ENCODE peak calls at places on chromosomes 4 and X, in six cellular contexts. V, X, P, D, A and I are unnamed samples.

GRCh38 chr4:186701788-186702187 is 21.9 kb downstream of the FAT1 start:
- DNase-seq in X (no peak), D (no peak), V (no peak), P (no peak), A (no peak), I (no peak)

GRCh38 chr4:1234296-1234695 is 14.6 kb downstream of the CTBP1 start:
- DNase-seq in V (no peak), A (peak), X (peak), P (no peak), D (no peak), I (no peak)

GRCh38 chrX:8036914-8037313 is 109.7 kb upstream of the PNPLA4 start:
- DNase-seq in V (no peak), X (no peak), P (no peak), D (no peak), A (no peak), I (no peak)

GRCh38 chr4:2217726-2218125 is 24.2 kb downstream of the HAUS3 start:
- DNase-seq in D (no peak), X (no peak), V (no peak), P (no peak), A (no peak), I (no peak)

GRCh38 chr4:151296227-151296626 is 19.3 kb downstream of the PRSS48 start:
- DNase-seq in A (no peak), D (no peak), X (no peak), V (no peak), P (no peak), I (no peak)

GRCh38 chr4:185782523-185782922 is 29.5 kb downstream of the SORBS2 start:
- DNase-seq in D (no peak), P (no peak), A (no peak), V (no peak), X (no peak), I (no peak)

GRCh38 chr4:144645102-144645469 is 870 bp upstream of the HHIP start:
- DNase-seq in X (peak), A (no peak), D (no peak), V (no peak), P (no peak), I (no peak)

GRCh38 chrX:120857240-120857639 is 18.4 kb downstream of the CT47B1 start:
- DNase-seq in V (no peak), X (no peak), A (no peak), P (no peak), D (peak), I (no peak)

GRCh38 chr4:183906736-183907651 is 1.9 kb downstream of the STOX2 start:
- DNase-seq in X (peak), D (peak), V (no peak), P (no peak), A (no peak), I (peak)

GRCh38 chr4:170014359-170015008 is 11.7 kb downstream of the MFAP3L start:
- DNase-seq in D (no peak), A (peak), V (no peak), P (no peak), X (no peak), I (no peak)

GRCh38 chrX:11422529-11422857 is 129.3 kb downstream of the AMELX start:
- DNase-seq in X (no peak), P (no peak), V (no peak), A (no peak), D (no peak), I (no peak)

GRCh38 chr4:15649914-15650545 is 5.1 kb downstream of the FBXL5 start:
- DNase-seq in A (peak), X (no peak), P (peak), D (peak), V (peak), I (peak)

GRCh38 chr4:133275246-133275645 is 126.2 kb downstream of the PCDH10 start:
- DNase-seq in A (no peak), P (no peak), X (no peak), V (no peak), D (no peak), I (no peak)

GRCh38 chr4:48047421-48047844 is 30.9 kb downstream of the NIPAL1 start:
- DNase-seq in A (no peak), P (peak), X (no peak), D (peak), V (peak), I (no peak)

GRCh38 chrX:39950035-39950688 is 147.6 kb downstream of the BCOR start:
- DNase-seq in D (no peak), X (no peak), P (no peak), V (no peak), A (peak), I (no peak)

GRCh38 chr4:105181259-105181658 is 34.6 kb downstream of the TET2 start:
- DNase-seq in V (no peak), A (no peak), X (no peak), P (no peak), D (no peak), I (no peak)

GRCh38 chr4:150250998-150251651 is 172.9 kb downstream of the DCLK2 start:
- DNase-seq in P (no peak), V (no peak), A (no peak), X (no peak), D (no peak), I (no peak)

GRCh38 chr4:171813195-171813955 is at the start of gene GALNTL6:
- DNase-seq in X (peak), V (no peak), D (no peak), A (peak), P (no peak), I (no peak)

GRCh38 chr4:8340721-8341680 is 71.4 kb downstream of the HTRA3 start:
- DNase-seq in A (peak), P (no peak), V (no peak), X (peak), D (peak), I (peak)

GRCh38 chr4:113468165-113469022 is 293.1 kb downstream of the CAMK2D start:
- DNase-seq in P (no peak), X (peak), A (peak), V (no peak), D (peak), I (no peak)

GRCh38 chr4:38873290-38873949 is 5.8 kb downstream of the FAM114A1 start:
- DNase-seq in A (no peak), P (no peak), D (no peak), X (no peak), V (no peak), I (no peak)

GRCh38 chr4:107866726-107867125 is 42.0 kb downstream of the SGMS2 start:
- DNase-seq in V (no peak), D (no peak), X (no peak), A (no peak), P (no peak), I (no peak)

GRCh38 chr4:37447886-37448285 is 203.3 kb downstream of the NWD2 start:
- DNase-seq in X (no peak), V (no peak), A (no peak), D (no peak), P (no peak), I (no peak)

GRCh38 chr4:7683126-7683703 is 248.5 kb upstream of the PSAPL1 start:
- DNase-seq in P (no peak), V (no peak), D (no peak), A (no peak), X (no peak), I (no peak)

GRCh38 chr4:98780111-98780549 is 121.7 kb upstream of the TSPAN5 start:
- DNase-seq in A (no peak), V (no peak), X (no peak), P (no peak), D (no peak), I (no peak)

GRCh38 chr4:64784125-64784524 is 374.9 kb upstream of the TECRL start:
- DNase-seq in A (no peak), X (no peak), D (no peak), V (no peak), P (no peak), I (no peak)

GRCh38 chr4:186845137-186845842 is 121.6 kb upstream of the FAT1 start:
- DNase-seq in D (peak), P (no peak), V (no peak), X (no peak), A (peak), I (no peak)

GRCh38 chr4:108884596-108884995 is 121.7 kb upstream of the ETNPPL start:
- DNase-seq in D (no peak), X (no peak), A (no peak), P (no peak), V (no peak), I (no peak)